ENCODE peak calls at places on chromosomes 4 and X, in ten cellular contexts. B, A, Q, I, J, H, F, W, M and N are unnamed samples.

GRCh38 chr4:164959896-164960295 is 17.6 kb downstream of the TRIM61 start:
- DNase-seq in B (no peak), A (no peak), Q (no peak), I (no peak), J (peak), H (no peak), F (no peak), W (no peak), M (no peak), N (no peak)

GRCh38 chr4:93730760-93731159 is 97.8 kb upstream of the ATOH1 start:
- DNase-seq in B (no peak), A (no peak), Q (no peak), I (no peak), J (no peak), H (no peak), F (no peak), W (no peak), M (no peak), N (no peak)

GRCh38 chr4:2929469-2929868 is 33.7 kb downstream of the NOP14 start:
- DNase-seq in B (no peak), A (no peak), Q (no peak), I (no peak), J (no peak), H (peak), F (peak), W (no peak), M (no peak), N (no peak)

GRCh38 chrX:118521435-118521834 is 25.8 kb downstream of the DOCK11 start:
- DNase-seq in B (no peak), A (no peak), Q (no peak), I (no peak), J (peak), H (no peak), F (no peak), W (no peak), M (no peak), N (no peak)

GRCh38 chr4:20288846-20289512 is 37.3 kb downstream of the SLIT2 start:
- DNase-seq in B (peak), A (no peak), Q (no peak), I (no peak), J (peak), H (no peak), F (no peak), W (no peak), M (no peak), N (no peak)

GRCh38 chrX:25648790-25649189 is 489.4 kb upstream of the MAGEB18 start:
- DNase-seq in B (no peak), A (no peak), Q (no peak), I (no peak), J (no peak), H (no peak), F (no peak), W (no peak), M (no peak), N (no peak)

GRCh38 chr4:5812506-5813229 is 80.2 kb downstream of the CRMP1 start:
- DNase-seq in B (peak), A (no peak), Q (no peak), I (peak), J (peak), H (no peak), F (no peak), W (no peak), M (no peak), N (peak)

GRCh38 chr4:110953898-110954297 is 331.0 kb upstream of the PITX2 start:
- DNase-seq in B (no peak), A (no peak), Q (no peak), I (no peak), J (no peak), H (no peak), F (no peak), W (no peak), M (no peak), N (no peak)

GRCh38 chr4:159018062-159018629 is 84.7 kb upstream of the RAPGEF2 start:
- DNase-seq in B (no peak), A (no peak), Q (peak), I (no peak), J (no peak), H (no peak), F (no peak), W (no peak), M (no peak), N (no peak)

GRCh38 chr4:142845293-142846070 is 619 bp downstream of the INPP4B start:
- DNase-seq in B (peak), A (peak), Q (no peak), I (peak), J (peak), H (peak), F (peak), W (no peak), M (peak), N (no peak)

GRCh38 chr4:77777135-77777777 is 41.9 kb downstream of the CNOT6L start:
- DNase-seq in B (peak), A (no peak), Q (no peak), I (no peak), J (peak), H (no peak), F (no peak), W (no peak), M (no peak), N (no peak)

GRCh38 chr4:121712001-121712655 is 15.3 kb upstream of the ANXA5 start:
- DNase-seq in B (no peak), A (no peak), Q (no peak), I (no peak), J (peak), H (no peak), F (no peak), W (no peak), M (no peak), N (no peak)

GRCh38 chrX:69031181-69031580 is 134.1 kb downstream of the PJA1 start:
- DNase-seq in B (peak), A (no peak), Q (no peak), I (no peak), J (no peak), H (no peak), F (no peak), W (no peak), M (no peak), N (no peak)
- TF ChIP-seq CTCF in B (peak), A (no peak), Q (no peak), I (no peak), J (peak), H (no peak), F (peak), W (peak), M (peak), N (peak)

DNA sequence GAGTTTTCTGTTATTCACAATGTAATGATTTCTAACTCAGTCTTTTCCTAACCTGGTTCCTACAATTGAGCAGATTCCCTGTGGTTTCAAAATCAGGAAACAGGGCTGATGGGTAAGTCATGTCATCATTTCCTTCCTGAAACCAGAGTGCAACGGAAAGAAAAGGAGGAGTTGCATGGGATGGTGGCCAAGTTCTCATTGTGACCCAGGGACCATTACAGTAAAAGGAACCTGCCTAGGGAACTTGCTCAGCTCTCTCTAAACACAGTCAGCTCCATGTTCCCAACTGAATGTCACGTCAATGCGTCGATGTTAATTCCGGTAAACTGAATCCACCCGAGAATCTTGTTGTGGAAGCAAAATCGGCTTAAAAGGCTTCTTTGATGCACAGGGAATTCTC is 51.2 kb downstream of the LGI2 start:
- DNase-seq in B (no peak), A (peak), Q (no peak), I (no peak), J (no peak), H (no peak), F (no peak), W (no peak), M (peak), N (no peak)
- TF ChIP-seq CTCF in B (no peak), A (no peak), Q (no peak), I (no peak), J (no peak), H (no peak), F (no peak), W (no peak), M (no peak), N (no peak)

GRCh38 chr4:154626793-154627484 is 14.5 kb upstream of the FGG start:
- DNase-seq in B (peak), A (no peak), Q (peak), I (peak), J (peak), H (peak), F (peak), W (no peak), M (peak), N (no peak)
- TF ChIP-seq CTCF in B (peak), A (peak), Q (no peak), I (peak), J (peak), H (peak), F (peak), W (peak), M (peak), N (peak)

DNA sequence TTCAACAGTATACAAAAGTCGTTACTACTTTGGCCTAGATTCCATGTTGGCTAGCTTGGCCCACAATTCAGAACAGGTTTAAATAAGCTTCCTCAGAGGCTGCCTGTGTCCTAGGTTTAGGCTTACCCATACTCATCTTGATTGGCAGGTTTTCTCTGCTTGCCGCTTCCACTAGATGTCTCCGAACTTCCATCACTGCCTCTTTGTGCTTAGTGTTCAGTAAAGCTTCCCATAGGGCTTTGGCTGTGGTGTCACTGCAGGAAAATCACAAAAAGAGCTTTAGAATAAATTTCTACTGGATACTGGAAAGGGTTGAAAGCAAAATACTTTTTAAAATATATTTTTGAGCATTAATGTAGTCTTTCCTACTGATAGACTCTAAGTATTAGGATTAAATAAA is 52.4 kb downstream of the SCFD2 start:
- DNase-seq in B (peak), A (no peak), Q (no peak), I (peak), J (peak), H (no peak), F (no peak), W (no peak), M (no peak), N (no peak)
- TF ChIP-seq CTCF in B (peak), A (peak), Q (no peak), I (peak), J (peak), H (no peak), F (peak), W (peak), M (no peak), N (no peak)

DNA sequence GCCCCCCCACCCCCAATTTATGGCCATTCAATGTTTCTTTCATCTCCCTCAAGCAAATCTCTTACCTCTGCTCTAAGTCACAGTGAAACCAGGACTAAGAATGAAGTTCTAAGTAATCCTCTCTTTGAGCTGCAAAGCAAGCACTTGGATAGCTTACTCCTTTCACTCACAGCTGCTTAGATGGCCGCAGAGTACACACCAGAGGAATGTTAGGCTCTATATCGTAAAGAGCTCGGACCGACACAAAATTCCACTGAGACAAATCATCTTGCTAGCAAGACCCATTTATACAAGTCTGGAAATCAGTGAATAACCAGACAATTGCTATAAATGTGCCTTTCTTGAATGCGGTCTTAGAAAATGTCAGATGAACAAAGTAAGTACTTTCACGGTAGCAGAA is 135.0 kb downstream of the IDS start:
- DNase-seq in B (no peak), A (no peak), Q (no peak), I (no peak), J (no peak), H (no peak), F (no peak), W (no peak), M (no peak), N (no peak)
- TF ChIP-seq CTCF in B (no peak), A (no peak), Q (no peak), I (no peak), J (no peak), H (no peak), F (no peak), W (no peak), M (no peak), N (no peak)

GRCh38 chr4:1910643-1911042 is 39.5 kb downstream of the NSD2 start:
- DNase-seq in B (peak), A (no peak), Q (no peak), I (peak), J (peak), H (peak), F (no peak), W (no peak), M (peak), N (peak)
- TF ChIP-seq CTCF in B (peak), A (peak), Q (no peak), I (peak), J (peak), H (peak), F (peak), W (peak), M (peak), N (peak)